ENCODE peak calls at places on chromosomes 13 and 19, in seven cellular contexts. W, L, D, F, V, U and X are unnamed samples.
A peak's percentile ranks its signal among the peaks of the same experiment; 100 is the strongest.

GRCh38 chr13:75302031-75302430 is 179.9 kb downstream of the TBC1D4 start:
- DNase-seq in L (no peak), V (no peak), F (no peak), D (no peak), U (no peak), W (no peak), X (no peak)

GRCh38 chr13:44420376-44421220 is 47.0 kb downstream of the SERP2 start:
- DNase-seq in U (no peak), W (no peak), L (no peak), D (no peak), F (no peak), V (no peak), X (no peak)

GRCh38 chr13:37878921-37879320 is 9.3 kb upstream of the TRPC4 start:
- DNase-seq in L (no peak), V (no peak), U (no peak), W (no peak), F (no peak), D (no peak), X (no peak)

GRCh38 chr19:2770055-2771013 is 12.7 kb downstream of the SGTA start:
- DNase-seq in W (no peak), U (no peak), L (no peak), V (no peak), F (no peak), D (no peak), X (no peak)

GRCh38 chr13:32150794-32151193 is 119.2 kb downstream of the FRY start:
- DNase-seq in V (no peak), F (no peak), D (no peak), W (peak; percentile 45), U (no peak), L (no peak), X (no peak)

GRCh38 chr19:41994521-41994971 is 516 bp upstream of the ATP1A3 start:
- DNase-seq in D (no peak), V (no peak), W (no peak), L (no peak), F (no peak), U (no peak), X (no peak)

GRCh38 chr19:23075031-23075733 is 41.6 kb upstream of the ZNF730 start:
- DNase-seq in W (no peak), V (no peak), F (no peak), L (peak; percentile 67), U (peak; percentile 2), D (no peak), X (peak; percentile 29)

GRCh38 chr19:46133101-46133627 is 8.7 kb upstream of the IGFL3 start:
- DNase-seq in F (peak; percentile 75), L (peak; percentile 41), V (no peak), W (peak; percentile 7), U (peak; percentile 93), D (no peak), X (no peak)

GRCh38 chr13:101429733-101430132 is 13.4 kb upstream of the NALCN start:
- DNase-seq in D (no peak), F (no peak), L (no peak), U (no peak), V (no peak), W (no peak), X (no peak)

GRCh38 chr13:46172531-46172991 is 9.4 kb downstream of the LCP1 start:
- DNase-seq in D (no peak), L (no peak), V (peak; percentile 79), W (no peak), F (no peak), U (no peak), X (no peak)

GRCh38 chr13:24192036-24192810 is 31.7 kb downstream of the SPATA13 start:
- DNase-seq in D (no peak), U (no peak), F (no peak), W (no peak), V (no peak), L (no peak), X (no peak)

GRCh38 chr13:64810701-64811258 is 2419.4 kb downstream of the PCDH9 start:
- DNase-seq in W (no peak), U (no peak), D (no peak), V (no peak), L (no peak), F (no peak), X (no peak)

GRCh38 chr19:681029-681626 is 4.9 kb downstream of the FSTL3 start:
- DNase-seq in F (no peak), U (peak; percentile 81), V (peak; percentile 37), L (no peak), D (peak; percentile 82), W (no peak), X (no peak)

GRCh38 chr13:43684947-43685725 is 101.6 kb downstream of the ENOX1 start:
- DNase-seq in L (no peak), F (no peak), V (no peak), D (no peak), W (no peak), U (no peak), X (no peak)

GRCh38 chr19:13884726-13885591 is 8.0 kb downstream of the NANOS3 start:
- DNase-seq in D (no peak), U (no peak), L (no peak), F (no peak), V (no peak), W (no peak), X (no peak)

GRCh38 chr19:861756-862528 is 2.5 kb downstream of the CFD start:
- DNase-seq in L (no peak), W (no peak), V (peak; percentile 44), D (peak; percentile 58), U (no peak), F (peak; percentile 63), X (no peak)

GRCh38 chr13:46296920-46297319 is 85.2 kb downstream of the LRRC63 start:
- DNase-seq in U (no peak), W (peak; percentile 19), F (no peak), V (no peak), L (peak; percentile 5), D (no peak), X (no peak)

GRCh38 chr19:14102102-14102696 is 11.6 kb upstream of the SAMD1 start:
- DNase-seq in L (no peak), U (no peak), V (no peak), D (no peak), F (no peak), W (no peak), X (no peak)

GRCh38 chr19:31946491-31946890 is 398.9 kb upstream of the ZNF507 start:
- DNase-seq in W (no peak), V (no peak), U (no peak), D (no peak), F (no peak), L (no peak), X (no peak)

GRCh38 chr13:72004975-72005374 is 138.0 kb upstream of the DACH1 start:
- DNase-seq in U (no peak), F (no peak), W (peak; percentile 41), L (no peak), V (no peak), D (no peak), X (no peak)

GRCh38 chr19:2083174-2083854 is 12.8 kb downstream of the MOB3A start:
- DNase-seq in L (no peak), F (peak; percentile 2), U (no peak), V (peak; percentile 78), D (peak; percentile 38), W (no peak), X (no peak)

GRCh38 chr19:8097198-8097597 is 44.6 kb downstream of the CCL25 start:
- DNase-seq in W (no peak), L (no peak), V (no peak), F (no peak), D (no peak), U (no peak), X (no peak)

GRCh38 chr19:55229789-55230182 is 1.2 kb upstream of the TMEM86B start:
- DNase-seq in U (no peak), L (no peak), W (no peak), V (no peak), D (no peak), F (no peak), X (no peak)